ENCODE peak calls at places on chromosomes 6 and 20, in six cellular contexts. V is heart right ventricle, W is psoas muscle, E is tibial artery, R is ovary, S is suprapubic skin. A is an unnamed sample. For H3K4me1, the result is how much of the 10 kb centered on the place peaks cover.

GRCh38 chr6:41728073-41728936 is 7.1 kb downstream of the TFEB start:
- DNase-seq in R (no peak), S (peak), W (no peak), V (no peak), E (no peak), A (no peak)

GRCh38 chr20:58058421-58059140 is 169.9 kb downstream of the ANKRD60 start:
- DNase-seq in V (no peak), W (no peak), E (peak), R (no peak), S (no peak), A (no peak)

GRCh38 chr6:136961848-136962247 is 39.7 kb downstream of the SLC35D3 start:
- DNase-seq in S (no peak), V (no peak), W (no peak), E (no peak), R (no peak), A (no peak)

GRCh38 chr6:37491830-37492208 is 7.9 kb downstream of the CCDC167 start:
- DNase-seq in W (no peak), E (no peak), R (no peak), S (no peak), V (no peak), A (no peak)

GRCh38 chr20:62409935-62410741 is 3.1 kb upstream of the CABLES2 start:
- DNase-seq in S (no peak), R (peak), E (no peak), V (peak), W (peak), A (peak)

GRCh38 chr6:36911946-36912555 is 26.3 kb downstream of the C6orf89 start:
- DNase-seq in E (no peak), V (no peak), R (no peak), S (no peak), W (no peak), A (no peak)

GRCh38 chr6:170266061-170266825 is 24.6 kb downstream of the DLL1 start:
- DNase-seq in S (no peak), V (peak), W (no peak), E (no peak), R (no peak), A (no peak)

GRCh38 chr6:7769702-7770101 is 43.8 kb downstream of the BMP6 start:
- DNase-seq in R (no peak), W (no peak), V (no peak), E (no peak), S (no peak), A (no peak)

GRCh38 chr6:92114091-92114490 is 1305.3 kb downstream of the EPHA7 start:
- DNase-seq in V (no peak), R (no peak), S (no peak), W (no peak), E (no peak), A (no peak)

GRCh38 chr6:65819152-65819551 is 112.1 kb upstream of the EYS start:
- DNase-seq in S (no peak), W (no peak), E (no peak), R (no peak), V (no peak), A (no peak)

GRCh38 chr20:46746972-46747371 is 37.5 kb downstream of the SLC2A10 start:
- DNase-seq in W (no peak), R (no peak), S (no peak), V (no peak), E (no peak), A (no peak)

GRCh38 chr6:158816329-158816728 is 2.8 kb downstream of the EZR start:
- DNase-seq in W (no peak), S (no peak), R (no peak), V (no peak), E (no peak), A (no peak)

GRCh38 chr20:37833172-37833915 is 69.6 kb upstream of the VSTM2L start:
- DNase-seq in R (no peak), S (no peak), W (no peak), V (no peak), E (no peak), A (no peak)

GRCh38 chr6:105794870-105795269 is 291.3 kb upstream of the PRDM1 start:
- DNase-seq in R (no peak), W (no peak), S (no peak), V (no peak), E (no peak), A (no peak)

GRCh38 chr20:39851459-39851858 is 837.6 kb downstream of the MAFB start:
- DNase-seq in E (no peak), W (no peak), S (no peak), R (no peak), V (no peak), A (no peak)

GRCh38 chr20:137668-138131 is 4.7 kb upstream of the DEFB126 start:
- DNase-seq in R (no peak), W (no peak), V (no peak), E (no peak), S (no peak), A (no peak)

GRCh38 chr6:150732765-150733539 is 132.6 kb upstream of the MTHFD1L start:
- DNase-seq in V (no peak), E (no peak), R (no peak), W (no peak), S (no peak), A (no peak)

GRCh38 chr6:97473979-97474378 is 191.0 kb upstream of the MMS22L start:
- DNase-seq in S (no peak), W (no peak), R (no peak), E (no peak), V (no peak), A (no peak)

GRCh38 chr20:24813936-24814335 is 135.1 kb upstream of the CST7 start:
- DNase-seq in V (no peak), R (no peak), S (no peak), E (no peak), W (no peak), A (no peak)

GRCh38 chr20:63414720-63415417 is 53.7 kb upstream of the CHRNA4 start:
- DNase-seq in S (no peak), E (no peak), R (no peak), V (no peak), W (no peak), A (no peak)

GRCh38 chr6:7156666-7157278 is 49.0 kb downstream of the RREB1 start:
- DNase-seq in E (no peak), V (no peak), W (peak), S (no peak), R (no peak), A (no peak)

GRCh38 chr20:14189794-14190402 is 147.5 kb downstream of the FLRT3 start:
- DNase-seq in S (no peak), E (no peak), R (no peak), V (no peak), W (no peak), A (no peak)

GRCh38 chr6:36699290-36699689 is 1.7 kb downstream of the RAB44 start:
- DNase-seq in R (no peak), V (no peak), S (no peak), E (peak), W (no peak), A (no peak)

GRCh38 chr6:90458353-90459224 is 128.3 kb downstream of the MAP3K7 start:
- DNase-seq in V (peak), E (no peak), S (no peak), W (no peak), R (no peak), A (no peak)

GRCh38 chr6:76351275-76351674 is 278.8 kb upstream of the IMPG1 start:
- DNase-seq in S (no peak), W (no peak), R (no peak), E (no peak), V (no peak), A (no peak)

GRCh38 chr20:44215125-44215524 is 4.6 kb upstream of the OSER1 start:
- DNase-seq in S (peak), R (peak), W (peak), E (peak), V (peak), A (peak)

GRCh38 chr20:44495802-44496481 is 20.3 kb downstream of the TTPAL start:
- DNase-seq in W (no peak), R (no peak), S (no peak), E (no peak), V (no peak), A (no peak)

GRCh38 chr6:7587631-7588100 is 2.3 kb upstream of the SNRNP48 start:
- DNase-seq in S (no peak), W (no peak), R (no peak), E (no peak), V (no peak), A (no peak)

GRCh38 chr6:159761135-159761872 is 541 bp upstream of the ACAT2 start:
- DNase-seq in V (peak), W (peak), R (no peak), E (peak), S (peak), A (no peak)

GRCh38 chr20:49394264-49394663 is 88.2 kb downstream of the KCNB1 start:
- DNase-seq in V (no peak), S (no peak), R (no peak), E (peak), W (peak), A (no peak)

GRCh38 chr20:57867181-57867803 is 157.5 kb upstream of the PMEPA1 start:
- DNase-seq in R (no peak), E (no peak), V (no peak), W (no peak), S (no peak), A (no peak)

GRCh38 chr20:38497246-38497645 is 24.6 kb downstream of the RALGAPB start:
- DNase-seq in W (no peak), S (no peak), V (no peak), R (no peak), E (no peak), A (no peak)

GRCh38 chr6:111487656-111488055 is 4.6 kb upstream of the REV3L start:
- DNase-seq in V (no peak), R (no peak), W (no peak), S (no peak), E (no peak), A (no peak)

GRCh38 chr6:10991115-10991514 is 53.0 kb downstream of the ELOVL2 start:
- DNase-seq in R (no peak), V (no peak), W (no peak), S (no peak), E (no peak), A (no peak)

GRCh38 chr20:47263502-47264084 is 92.9 kb downstream of the ZMYND8 start:
- DNase-seq in V (no peak), S (no peak), E (no peak), W (no peak), R (no peak), A (no peak)

GRCh38 chr6:106490453-106490852 is 129.9 kb downstream of the CRYBG1 start:
- DNase-seq in E (no peak), V (no peak), R (no peak), S (no peak), W (no peak), A (no peak)

GRCh38 chr20:59351148-59352040 is 51.0 kb downstream of the EDN3 start:
- DNase-seq in R (no peak), V (no peak), W (no peak), S (no peak), E (no peak), A (no peak)

GRCh38 chr6:109257494-109257893 is 124.8 kb downstream of the CD164 start:
- DNase-seq in W (no peak), S (no peak), R (no peak), E (no peak), V (no peak), A (no peak)
- H3K27ac ChIP-seq in W (no peak), S (no peak), R (no peak), E (no peak), V (no peak), A (no peak)

GRCh38 chr6:56650191-56650590 is 7.5 kb upstream of the DST start:
- DNase-seq in R (no peak), V (no peak), W (no peak), S (no peak), E (no peak), A (no peak)

GRCh38 chr6:56649782-56650181 is 7.1 kb upstream of the DST start:
- DNase-seq in W (no peak), V (no peak), R (no peak), S (no peak), E (no peak), A (no peak)

GRCh38 chr6:56652231-56652630 is 9.5 kb upstream of the DST start:
- DNase-seq in S (no peak), E (no peak), R (no peak), V (no peak), W (no peak), A (no peak)

GRCh38 chr6:56647172-56647762 is 4.6 kb upstream of the DST start:
- DNase-seq in S (no peak), R (no peak), V (no peak), W (no peak), E (no peak), A (no peak)

GRCh38 chr6:56649053-56649769 is 6.5 kb upstream of the DST start:
- DNase-seq in S (no peak), V (no peak), E (no peak), W (no peak), R (no peak), A (no peak)
- H3K4me1 ChIP-seq in S (half or more), V (under half), E (under half), W (under half), R (under half), A (half or more)

GRCh38 chr6:168394606-168395005 is 46.4 kb upstream of the SMOC2 start:
- DNase-seq in E (peak), S (no peak), R (no peak), W (no peak), V (no peak), A (no peak)
- TF ChIP-seq CTCF in E (no peak), S (no peak), R (no peak), W (no peak), V (no peak), A (no peak)

GRCh38 chr6:133817460-133818047 is 71.4 kb upstream of the TCF21 start:
- DNase-seq in S (no peak), E (no peak), V (no peak), R (peak), W (no peak), A (no peak)
- H3K27ac ChIP-seq in S (no peak), E (no peak), V (no peak), R (no peak), W (no peak), A (no peak)

GRCh38 chr6:30776361-30777223 is 32.2 kb upstream of the IER3 start:
- DNase-seq in R (no peak), E (no peak), S (no peak), W (no peak), V (no peak), A (no peak)

GRCh38 chr6:30775104-30775503 is 30.8 kb upstream of the IER3 start:
- DNase-seq in V (no peak), S (no peak), E (no peak), R (no peak), W (no peak), A (no peak)

GRCh38 chr6:30778001-30778400 is 33.7 kb upstream of the IER3 start:
- DNase-seq in V (no peak), S (no peak), E (no peak), W (no peak), R (no peak), A (no peak)

GRCh38 chr6:30770592-30770991 is 26.2 kb upstream of the IER3 start:
- DNase-seq in V (no peak), S (no peak), W (no peak), R (no peak), E (no peak), A (no peak)

GRCh38 chr6:30774701-30775100 is 30.4 kb upstream of the IER3 start:
- DNase-seq in W (no peak), S (no peak), V (peak), R (no peak), E (no peak), A (no peak)
- H3K4me1 ChIP-seq in W (under half), S (under half), V (under half), R (under half), E (under half), A (under half)

DNA sequence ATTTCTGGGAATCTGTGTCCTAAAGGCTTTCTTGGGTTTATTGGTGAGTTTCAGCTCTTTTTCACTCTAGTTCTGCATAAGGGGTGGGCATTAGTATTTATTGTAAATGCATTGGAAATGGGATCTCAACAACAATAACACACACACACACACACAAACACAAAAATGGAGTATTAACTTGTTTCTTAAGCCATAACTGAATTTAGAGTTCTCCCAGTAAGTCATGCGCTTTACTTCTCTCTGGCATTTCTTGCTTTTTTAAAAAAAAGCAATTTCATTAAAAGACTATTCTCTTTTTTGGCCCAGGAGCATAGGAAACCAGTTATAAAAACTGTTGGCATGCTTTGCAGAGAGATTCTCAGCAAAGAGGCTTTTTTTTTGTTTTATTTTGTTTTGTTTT is 128.7 kb downstream of the BCAS1 start:
- DNase-seq in S (no peak), R (no peak), E (no peak), W (no peak), V (no peak), A (no peak)
- TF ChIP-seq CTCF in S (no peak), R (no peak), E (no peak), W (no peak), V (no peak), A (no peak)

GRCh38 chr20:60823001-60823649 is 428.9 kb upstream of the CDH4 start:
- DNase-seq in E (no peak), V (no peak), W (no peak), S (no peak), R (no peak), A (no peak)

GRCh38 chr20:60816901-60817300 is 435.2 kb upstream of the CDH4 start:
- DNase-seq in E (no peak), V (no peak), S (no peak), W (no peak), R (no peak), A (no peak)

GRCh38 chr20:60819511-60819910 is 432.6 kb upstream of the CDH4 start:
- DNase-seq in R (no peak), V (no peak), W (no peak), E (no peak), S (no peak), A (no peak)

GRCh38 chr20:60820918-60821317 is 431.1 kb upstream of the CDH4 start:
- DNase-seq in E (no peak), S (no peak), R (no peak), W (no peak), V (no peak), A (no peak)

GRCh38 chr20:60820149-60820548 is 431.9 kb upstream of the CDH4 start:
- DNase-seq in W (no peak), S (no peak), R (no peak), V (no peak), E (no peak), A (no peak)
- H3K27ac ChIP-seq in W (no peak), S (no peak), R (no peak), V (no peak), E (no peak), A (no peak)

GRCh38 chr20:56422131-56422823 is 10.2 kb downstream of the CASS4 start:
- DNase-seq in S (no peak), E (peak), R (no peak), V (no peak), W (no peak), A (no peak)
- H3K4me1 ChIP-seq in S (under half), E (under half), R (under half), V (under half), W (under half), A (under half)

GRCh38 chr20:50537546-50538201 is 27.5 kb downstream of the PTPN1 start:
- DNase-seq in W (no peak), S (no peak), R (no peak), E (no peak), V (no peak), A (no peak)

GRCh38 chr20:50534567-50534966 is 24.4 kb downstream of the PTPN1 start:
- DNase-seq in R (no peak), V (no peak), W (peak), S (no peak), E (no peak), A (no peak)

GRCh38 chr20:50535162-50535561 is 25.0 kb downstream of the PTPN1 start:
- DNase-seq in W (no peak), E (no peak), V (no peak), R (no peak), S (no peak), A (no peak)

GRCh38 chr20:50538276-50538675 is 28.1 kb downstream of the PTPN1 start:
- DNase-seq in V (no peak), R (no peak), E (no peak), S (no peak), W (no peak), A (no peak)

GRCh38 chr20:50536333-50536732 is 26.1 kb downstream of the PTPN1 start:
- DNase-seq in E (no peak), S (no peak), R (no peak), V (no peak), W (no peak), A (no peak)
- TF ChIP-seq CTCF in E (no peak), S (no peak), R (no peak), V (no peak), W (no peak), A (no peak)

A was measured in left ventricle myocardium inferior.